ENCODE peak calls at places on chromosomes 6 and 20, in seven cellular contexts. M is ovary; P is colonic mucosa; L is SJSA1; C is Peyer's patch; A is effector memory CD4-positive, alpha-beta T cell; J is K562. N is an unnamed sample. For H3K9me3, the result is how much of the 10 kb centered on the place peaks cover.

GRCh38 chr6:25311251-25311910 is 32.2 kb downstream of the CARMIL1 start:
- DNase-seq in M (no peak), P (peak), L (peak), C (no peak), A (no peak), J (no peak), N (no peak)

GRCh38 chr6:120805267-120805666 is 529.0 kb downstream of the TBC1D32 start:
- DNase-seq in M (no peak), P (no peak), L (no peak), C (no peak), A (no peak), J (no peak), N (no peak)

GRCh38 chr6:1815827-1816452 is 206.2 kb downstream of the FOXC1 start:
- DNase-seq in M (no peak), P (no peak), L (no peak), C (no peak), A (no peak), J (no peak), N (no peak)

GRCh38 chr6:73388800-73389512 is 5.7 kb upstream of the DDX43 start:
- DNase-seq in M (no peak), P (peak), L (peak), C (peak), A (peak), J (peak), N (peak)

GRCh38 chr6:43113431-43114260 is 37.5 kb downstream of the PTK7 start:
- DNase-seq in M (no peak), P (no peak), L (no peak), C (no peak), A (no peak), J (no peak), N (no peak)

GRCh38 chr20:44231193-44231592 is 15.9 kb upstream of the GDAP1L1 start:
- DNase-seq in M (no peak), P (no peak), L (no peak), C (no peak), A (no peak), J (no peak), N (no peak)

GRCh38 chr6:53048431-53049195 is 16.6 kb upstream of the FBXO9 start:
- DNase-seq in M (no peak), P (no peak), L (peak), C (no peak), A (no peak), J (no peak), N (no peak)

GRCh38 chr6:5302995-5303622 is 41.8 kb downstream of the FARS2 start:
- DNase-seq in M (no peak), P (peak), L (no peak), C (peak), A (peak), J (peak), N (peak)

GRCh38 chr20:50540620-50541605 is 30.7 kb downstream of the PTPN1 start:
- DNase-seq in M (no peak), P (no peak), L (peak), C (no peak), A (no peak), J (no peak), N (no peak)

GRCh38 chr6:83707829-83708545 is 914 bp downstream of the SNAP91 start:
- DNase-seq in M (peak), P (no peak), L (no peak), C (no peak), A (no peak), J (no peak), N (no peak)

GRCh38 chr20:38573381-38573780 is 7.6 kb upstream of the ADIG start:
- DNase-seq in M (no peak), P (no peak), L (no peak), C (no peak), A (no peak), J (no peak), N (no peak)

GRCh38 chr6:14985366-14985765 is 260.5 kb upstream of the JARID2 start:
- DNase-seq in M (no peak), P (no peak), L (no peak), C (no peak), A (no peak), J (no peak), N (no peak)

GRCh38 chr20:33531047-33531877 is 41.4 kb downstream of the CBFA2T2 start:
- DNase-seq in M (no peak), P (no peak), L (peak), C (no peak), A (no peak), J (no peak), N (no peak)

GRCh38 chr6:87346700-87347099 is 2.1 kb downstream of the C6orf163 start:
- DNase-seq in M (no peak), P (no peak), L (no peak), C (no peak), A (no peak), J (no peak), N (no peak)

GRCh38 chr20:3670511-3670910 is 7.3 kb upstream of the GFRA4 start:
- DNase-seq in M (no peak), P (no peak), L (no peak), C (no peak), A (no peak), J (no peak), N (no peak)

GRCh38 chr6:63579937-63580703 is 7.8 kb downstream of the LOC128125822 start:
- DNase-seq in M (no peak), P (no peak), L (no peak), C (no peak), A (no peak), J (no peak), N (no peak)

GRCh38 chr6:70398783-70399730 is 14.3 kb upstream of the FAM135A start:
- DNase-seq in M (no peak), P (peak), L (peak), C (no peak), A (no peak), J (peak), N (no peak)

GRCh38 chr6:4682431-4683159 is 93.6 kb upstream of the CDYL start:
- DNase-seq in M (no peak), P (no peak), L (no peak), C (no peak), A (no peak), J (no peak), N (no peak)

GRCh38 chr6:169164451-169164850 is 89.2 kb downstream of the THBS2 start:
- DNase-seq in M (no peak), P (no peak), L (no peak), C (no peak), A (no peak), J (no peak), N (no peak)

GRCh38 chr6:134267917-134268361 is 50.0 kb downstream of the SGK1 start:
- DNase-seq in M (peak), P (peak), L (no peak), C (no peak), A (no peak), J (no peak), N (no peak)

GRCh38 chr6:157221049-157221816 is 102.1 kb downstream of the TMEM242 start:
- DNase-seq in M (peak), P (peak), L (peak), C (peak), A (peak), J (peak), N (peak)

GRCh38 chr6:22826961-22827360 is 257.6 kb downstream of the HDGFL1 start:
- DNase-seq in M (no peak), P (no peak), L (no peak), C (no peak), A (no peak), J (no peak), N (no peak)

GRCh38 chr6:5471637-5472430 is 210.5 kb downstream of the FARS2 start:
- DNase-seq in M (no peak), P (no peak), L (no peak), C (no peak), A (no peak), J (no peak), N (no peak)

GRCh38 chr6:166633732-166634535 is 6.9 kb upstream of the RPS6KA2 start:
- DNase-seq in M (no peak), P (no peak), L (no peak), C (no peak), A (no peak), J (peak), N (no peak)

GRCh38 chr6:32627831-32628230 is 9.4 kb upstream of the HLA-DQA1 start:
- DNase-seq in M (peak), P (no peak), L (no peak), C (peak), A (no peak), J (no peak), N (no peak)

GRCh38 chr6:51337277-51337676 is 518.6 kb downstream of the TFAP2B start:
- DNase-seq in M (no peak), P (no peak), L (no peak), C (no peak), A (no peak), J (no peak), N (no peak)

GRCh38 chr6:30541515-30542403 is 14.5 kb downstream of the GNL1 start:
- DNase-seq in M (peak), P (peak), L (peak), C (peak), A (peak), J (peak), N (peak)

GRCh38 chr20:46681032-46681854 is 8.0 kb downstream of the TP53RK start:
- DNase-seq in M (peak), P (peak), L (peak), C (peak), A (peak), J (peak), N (peak)

GRCh38 chr6:158642805-158643489 is 1.6 kb downstream of the DYNLT1 start:
- DNase-seq in M (no peak), P (peak), L (peak), C (peak), A (no peak), J (no peak), N (no peak)

GRCh38 chr20:8616792-8617191 is 452.1 kb upstream of the PLCB4 start:
- DNase-seq in M (no peak), P (no peak), L (no peak), C (no peak), A (no peak), J (no peak), N (no peak)

GRCh38 chr6:144474290-144474689 is 189.2 kb downstream of the UTRN start:
- DNase-seq in M (no peak), P (no peak), L (no peak), C (no peak), A (no peak), J (no peak), N (no peak)

GRCh38 chr6:107972413-107973096 is 14.5 kb upstream of the SEC63 start:
- DNase-seq in M (peak), P (no peak), L (no peak), C (no peak), A (no peak), J (no peak), N (no peak)

GRCh38 chr6:140731741-140732140 is 1357.3 kb upstream of the CITED2 start:
- DNase-seq in M (no peak), P (no peak), L (no peak), C (no peak), A (no peak), J (no peak), N (no peak)

GRCh38 chr6:134316733-134317431 is 1.0 kb downstream of the SGK1 start:
- DNase-seq in M (no peak), P (no peak), L (no peak), C (no peak), A (no peak), J (no peak), N (no peak)

GRCh38 chr6:106512048-106512957 is 117.0 kb downstream of the RTN4IP1 start:
- DNase-seq in M (peak), P (peak), L (peak), C (peak), A (peak), J (no peak), N (peak)

DNA sequence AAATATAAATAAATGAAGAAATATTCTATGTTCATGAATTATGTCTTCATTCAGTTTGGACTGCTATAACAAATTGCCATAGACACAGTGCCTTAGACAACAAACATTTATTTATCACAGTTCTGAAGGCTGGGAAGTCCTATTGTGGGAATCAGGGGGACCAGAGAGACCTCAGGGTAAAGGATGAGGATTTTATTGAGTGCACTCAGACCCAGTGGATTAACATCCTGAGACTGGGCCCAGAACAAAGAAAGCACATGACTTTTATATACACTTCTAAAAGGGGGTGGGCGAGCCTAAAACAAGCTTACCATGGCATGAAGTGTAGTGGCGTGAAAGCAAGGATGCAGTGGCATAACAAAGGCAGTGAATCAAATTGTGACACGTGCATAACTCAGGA is 26.9 kb upstream of the CBLN4 start:
- DNase-seq in M (no peak), P (no peak), L (no peak), C (no peak), A (no peak), J (no peak), N (no peak)
- H3K9me3 ChIP-seq in M (under half), P (under half), L (under half), C (under half), A (under half), J (under half), N (under half)

GRCh38 chr6:130274007-130274406 is 51.3 kb upstream of the SAMD3 start:
- DNase-seq in M (no peak), P (no peak), L (no peak), C (no peak), A (no peak), J (no peak), N (no peak)

GRCh38 chr6:130282234-130282995 is 59.7 kb upstream of the SAMD3 start:
- DNase-seq in M (no peak), P (no peak), L (no peak), C (no peak), A (no peak), J (peak), N (no peak)

DNA sequence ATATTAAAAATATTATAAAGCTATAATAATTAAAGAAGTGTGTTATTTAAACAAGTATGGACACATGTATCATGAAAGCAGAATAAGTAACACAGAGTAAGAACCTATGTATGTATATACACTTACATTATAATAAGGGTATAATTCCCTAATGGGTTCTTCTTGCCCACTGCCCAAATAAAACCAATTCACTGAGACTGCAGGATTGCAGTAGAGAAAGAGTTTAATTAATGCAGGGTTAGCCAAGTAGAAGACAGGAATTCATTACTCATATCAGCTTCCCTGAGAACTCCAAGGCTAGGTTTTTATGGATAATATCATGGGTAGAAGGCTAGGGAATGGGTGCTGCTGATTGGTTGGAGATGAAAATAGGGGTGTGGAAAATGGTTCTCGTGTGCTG is 53.8 kb upstream of the SAMD3 start:
- DNase-seq in M (no peak), P (no peak), L (no peak), C (no peak), A (no peak), J (no peak), N (no peak)
- H3K9me3 ChIP-seq in M (under half), P (under half), L (under half), C (under half), A (under half), J (under half), N (under half)

GRCh38 chr20:15976047-15976731 is 597.1 kb downstream of the KIF16B start:
- DNase-seq in M (no peak), P (no peak), L (no peak), C (no peak), A (no peak), J (no peak), N (no peak)
- H3K9me3 ChIP-seq in M (under half), P (under half), L (under half), C (under half), A (under half), J (under half), N (under half)

GRCh38 chr20:59585714-59586404 is 18.5 kb upstream of the PHACTR3 start:
- DNase-seq in M (no peak), P (no peak), L (no peak), C (no peak), A (no peak), J (no peak), N (no peak)
- H3K9me3 ChIP-seq in M (under half), P (under half), L (under half), C (under half), A (under half), J (under half), N (under half)

DNA sequence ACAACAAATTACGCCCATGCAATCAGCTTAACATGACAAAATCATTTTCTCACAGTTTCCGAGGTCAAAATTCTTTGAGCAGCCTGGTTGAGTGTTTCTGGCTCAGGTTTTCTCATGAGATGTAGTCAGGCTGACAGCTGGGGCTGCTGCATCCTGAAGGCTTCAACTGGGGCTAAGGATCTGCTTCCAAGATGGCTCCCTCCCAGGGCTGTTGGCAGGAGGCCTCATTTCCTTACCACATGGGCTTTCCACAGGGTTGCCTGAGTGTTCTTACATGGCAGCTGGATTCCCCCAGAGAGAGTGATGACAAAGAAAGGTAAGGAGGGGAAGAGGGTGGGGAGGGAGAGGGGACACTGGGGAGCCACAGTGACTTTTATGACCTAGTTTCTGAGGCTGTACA is 63.1 kb upstream of the NNAT start:
- DNase-seq in M (no peak), P (no peak), L (no peak), C (no peak), A (no peak), J (no peak), N (no peak)
- H3K9me3 ChIP-seq in M (under half), P (under half), L (under half), C (under half), A (under half), J (under half), N (under half)

GRCh38 chr6:164122109-164122508 is 707.6 kb downstream of the QKI start:
- DNase-seq in M (no peak), P (no peak), L (no peak), C (no peak), A (no peak), J (no peak), N (no peak)
- H3K9me3 ChIP-seq in M (under half), P (under half), L (under half), C (under half), A (under half), J (under half), N (under half)